ENCODE peak calls at places on chromosomes 11 and 22, in five cellular contexts. B is tibial nerve, H is endothelial cell of umbilical vein, C is HCT116, U is IMR-90. T is an unnamed sample.

GRCh38 chr11:7637447-7638157 is 35.7 kb downstream of the CYB5R2 start:
- DNase-seq in B (no peak), H (peak; percentile 62), C (no peak), U (peak; percentile 65), T (no peak)

GRCh38 chr11:28756977-28757376 is 648.8 kb downstream of the METTL15 start:
- DNase-seq in B (no peak), H (peak; percentile 83), C (no peak), U (peak; percentile 89), T (peak; percentile 12)

GRCh38 chr11:134584001-134584561 is 172.0 kb upstream of the B3GAT1 start:
- DNase-seq in B (no peak), H (no peak), C (no peak), U (no peak), T (no peak)

GRCh38 chr11:62614275-62614674 is 1.2 kb downstream of the ROM1 start:
- DNase-seq in B (no peak), H (no peak), C (no peak), U (no peak), T (peak; percentile 53)

GRCh38 chr11:71383461-71383860 is 64.7 kb downstream of the DHCR7 start:
- DNase-seq in B (no peak), H (no peak), C (no peak), U (no peak), T (no peak)

GRCh38 chr11:8389034-8389996 is 125.6 kb upstream of the LMO1 start:
- DNase-seq in B (no peak), H (no peak), C (no peak), U (no peak), T (no peak)

GRCh38 chr11:126890561-126890960 is 110.0 kb downstream of the KIRREL3 start:
- DNase-seq in B (no peak), H (no peak), C (no peak), U (no peak), T (no peak)

GRCh38 chr11:26228778-26229177 is 103.2 kb upstream of the ANO3 start:
- DNase-seq in B (no peak), H (peak; percentile 81), C (no peak), U (peak; percentile 59), T (no peak)

GRCh38 chr11:76636826-76637460 is 33.6 kb downstream of the LRRC32 start:
- DNase-seq in B (no peak), H (no peak), C (no peak), U (no peak), T (no peak)

GRCh38 chr11:122910775-122911174 is 28.2 kb downstream of the JHY start:
- DNase-seq in B (no peak), H (peak; percentile 36), C (peak; percentile 8), U (peak; percentile 38), T (no peak)

DNA sequence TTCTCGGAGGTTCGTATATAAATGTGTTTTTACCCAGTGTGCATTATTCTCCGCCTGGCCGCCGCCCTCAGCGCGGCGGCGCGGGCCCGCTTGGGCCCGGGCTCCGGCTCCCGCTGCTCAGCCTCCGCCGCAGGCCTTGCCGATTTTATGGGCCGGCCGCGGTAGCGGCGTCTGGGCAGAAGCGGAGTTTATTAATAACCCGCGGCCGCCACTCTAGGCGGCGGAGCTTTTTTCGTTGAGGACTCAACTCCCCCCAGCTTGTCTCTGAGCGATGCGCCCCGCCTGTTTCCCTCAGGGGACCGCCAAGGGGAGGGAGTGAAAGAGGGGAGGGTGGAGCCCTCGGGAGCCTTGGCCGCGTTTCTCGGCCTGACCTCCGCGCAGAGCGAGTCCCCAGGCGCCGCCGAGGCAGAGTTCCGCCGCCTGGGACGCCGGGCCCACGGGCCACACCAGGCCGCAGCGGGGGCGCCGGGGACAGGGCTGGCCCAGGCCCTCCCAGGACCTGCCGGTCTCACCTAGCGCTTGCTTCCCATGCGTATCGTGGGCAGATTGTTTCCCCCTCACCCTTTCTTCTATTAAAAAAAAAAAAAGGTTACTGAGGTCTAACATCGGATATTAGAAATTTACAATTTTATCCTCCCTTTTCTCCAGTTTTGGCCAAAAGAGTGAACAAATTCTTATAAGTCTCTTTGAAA is 402 bp downstream of the ZNF143 start:
- DNase-seq in B (peak; percentile 73), H (peak; percentile 90), C (no peak), U (peak; percentile 86), T (peak; percentile 75)
- TF ChIP-seq POLR2A in B (peak; percentile 75), H (peak; percentile 99), C (peak; percentile 97), U (peak; percentile 99), T (peak; percentile 55)

DNA sequence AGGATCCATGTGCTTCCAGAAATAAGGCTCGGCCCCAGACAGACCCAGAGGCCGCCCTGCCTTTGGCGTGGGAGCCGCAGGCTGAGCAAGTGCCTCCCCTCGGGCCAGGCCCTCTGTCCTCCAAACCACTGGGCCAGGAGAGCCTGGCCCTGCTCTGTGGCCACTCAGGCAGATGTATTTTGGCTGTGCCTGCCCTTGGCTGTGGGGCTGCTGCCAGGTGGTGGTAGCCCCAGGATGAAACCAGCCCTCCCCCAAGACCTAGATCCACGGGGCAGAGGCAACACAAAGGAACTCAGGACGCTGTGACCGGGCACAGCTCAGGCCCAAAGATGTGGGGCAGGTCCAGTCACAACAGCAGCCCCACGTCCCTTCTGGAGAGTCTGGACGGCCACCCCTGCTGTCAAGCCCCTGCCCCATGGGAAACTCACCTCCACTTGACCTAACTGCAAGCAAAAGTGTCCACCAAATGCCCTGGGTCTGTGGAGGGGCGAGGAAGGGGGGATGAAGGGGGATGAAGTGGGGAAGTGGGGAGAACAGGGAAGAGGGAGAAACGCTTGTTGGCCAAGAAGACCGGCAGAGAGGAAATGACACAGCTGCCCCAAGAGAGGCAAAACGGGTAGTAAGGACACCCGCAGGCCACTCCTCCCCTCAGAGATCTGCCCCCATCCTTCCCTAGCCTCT is 23.9 kb downstream of the PISD start:
- DNase-seq in B (no peak), H (peak; percentile 25), C (no peak), U (no peak), T (no peak)
- TF ChIP-seq POLR2A in B (no peak), H (no peak), C (no peak), U (no peak), T (no peak)

DNA sequence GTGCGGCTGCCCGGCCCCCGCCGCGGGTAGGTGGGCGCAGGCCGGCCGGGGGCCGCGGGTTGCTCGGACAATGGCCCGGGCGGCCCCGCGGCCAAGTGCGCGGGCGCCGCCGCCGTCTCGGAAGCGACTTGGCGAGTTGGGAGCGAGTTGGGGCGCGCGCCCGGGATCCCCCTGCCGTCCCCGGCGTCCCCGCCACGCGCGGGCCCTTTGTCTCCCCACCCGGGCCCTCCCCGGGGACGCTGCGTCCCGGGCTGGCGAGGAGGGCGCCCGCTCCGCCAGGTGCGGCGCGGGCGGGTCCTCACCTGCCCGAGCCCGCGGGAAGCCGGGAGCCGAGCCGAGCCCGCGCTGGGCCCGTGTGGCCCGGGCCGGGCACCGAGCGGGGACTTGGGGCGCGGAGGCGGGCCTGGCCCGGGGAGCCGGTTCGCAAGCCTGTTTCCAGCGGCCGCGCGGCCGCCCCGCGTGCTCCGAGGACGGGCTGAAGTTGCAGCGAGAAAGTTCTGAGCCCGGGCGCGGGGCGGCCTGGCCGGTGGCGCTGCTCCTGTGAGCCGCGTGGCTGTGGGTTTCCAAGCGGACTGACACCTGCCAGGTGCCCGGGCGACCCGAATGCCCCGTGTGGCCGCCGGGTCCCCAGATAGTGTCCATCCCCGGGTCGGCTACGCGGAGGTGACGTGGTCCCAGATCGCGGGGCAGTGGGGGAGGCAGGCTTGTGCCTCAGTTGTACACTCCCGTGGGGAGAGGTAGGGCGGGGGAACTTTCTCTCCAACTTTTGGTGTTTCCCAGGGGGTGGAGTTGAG is 586 bp downstream of the LRP5 start:
- DNase-seq in B (no peak), H (no peak), C (no peak), U (no peak), T (no peak)
- TF ChIP-seq POLR2A in B (no peak), H (peak; percentile 39), C (no peak), U (no peak), T (no peak)

GRCh38 chr11:18259259-18259658 is 6.8 kb upstream of the SAA1 start:
- DNase-seq in B (no peak), H (no peak), C (no peak), U (no peak), T (no peak)
- TF ChIP-seq POLR2A in B (no peak), H (no peak), C (no peak), U (no peak), T (no peak)

GRCh38 chr22:30667092-30667485 is 586 bp downstream of the DUSP18 start:
- DNase-seq in B (no peak), H (peak; percentile 37), C (peak; percentile 3), U (no peak), T (no peak)

GRCh38 chr22:30665786-30666185 is 1.9 kb downstream of the DUSP18 start:
- DNase-seq in B (no peak), H (no peak), C (no peak), U (no peak), T (no peak)

GRCh38 chr22:30668306-30668655 is 606 bp upstream of the DUSP18 start:
- DNase-seq in B (no peak), H (no peak), C (peak; percentile 4), U (no peak), T (no peak)

GRCh38 chr22:30665266-30665665 is 2.4 kb downstream of the DUSP18 start:
- DNase-seq in B (no peak), H (no peak), C (no peak), U (no peak), T (no peak)

GRCh38 chr22:30667486-30668305 is at the start of gene DUSP18:
- DNase-seq in B (peak; percentile 91), H (peak; percentile 94), C (peak; percentile 81), U (peak; percentile 79), T (peak; percentile 91)
- TF ChIP-seq POLR2A in B (peak; percentile 53), H (peak; percentile 77), C (peak; percentile 78), U (no peak), T (peak; percentile 59)

GRCh38 chr11:44780940-44781631 is 54.3 kb downstream of the TSPAN18 start:
- DNase-seq in B (no peak), H (no peak), C (no peak), U (peak; percentile 50), T (no peak)
- TF ChIP-seq POLR2A in B (no peak), H (no peak), C (no peak), U (no peak), T (no peak)

DNA sequence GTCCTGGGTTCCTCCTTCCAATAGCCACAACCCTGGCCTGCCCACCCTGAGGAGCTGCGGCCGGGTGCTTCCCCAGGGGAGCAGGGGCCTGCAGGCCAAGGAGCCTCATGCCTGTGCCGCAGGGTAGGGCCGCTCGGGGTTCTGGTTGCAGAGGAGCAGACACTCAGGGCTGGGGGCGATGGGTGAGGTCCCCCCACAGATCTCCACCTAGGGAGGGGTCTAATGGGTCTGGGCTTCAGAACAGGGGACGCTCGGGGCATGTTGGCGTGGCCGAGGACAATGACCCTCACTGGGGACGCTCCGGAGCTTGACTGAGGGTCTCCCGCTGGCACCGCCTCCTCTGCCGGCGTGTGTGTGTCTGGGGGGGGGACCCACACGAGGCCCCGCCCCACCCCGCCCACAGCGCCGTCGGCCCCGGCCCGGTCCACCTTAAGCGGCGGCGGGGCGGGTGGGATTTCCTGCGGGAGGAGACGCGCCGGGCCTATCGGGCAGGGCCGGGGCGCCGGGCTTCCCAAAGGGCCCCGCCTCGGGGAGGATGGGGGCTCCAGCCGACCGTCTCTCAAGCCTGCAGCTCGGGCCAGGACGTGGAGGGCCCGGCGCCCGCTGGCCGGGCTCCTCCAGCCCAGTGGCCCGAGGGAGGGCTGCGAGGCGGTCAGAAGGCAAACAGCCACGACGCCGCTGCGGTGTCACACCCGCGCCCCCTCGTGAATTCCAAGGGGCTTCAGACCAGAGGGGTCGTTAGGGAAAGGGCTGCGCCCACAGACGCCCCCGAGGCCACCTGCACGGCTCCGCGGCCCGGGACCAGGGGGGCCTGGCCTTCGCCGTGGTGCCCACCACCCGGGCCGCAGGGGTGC is 638 bp upstream of the ZDHHC8 start:
- DNase-seq in B (peak; percentile 79), H (peak; percentile 82), C (peak; percentile 24), U (peak; percentile 61), T (peak; percentile 60)
- TF ChIP-seq POLR2A in B (no peak), H (no peak), C (no peak), U (no peak), T (no peak)